ENCODE peak calls at places on chromosomes 11 and 22, in four cellular contexts. D, U, F and A are unnamed samples.

GRCh38 chr11:70483077-70483861 is 84.9 kb downstream of the CTTN start:
- DNase-seq in U (peak), D (peak), F (no peak), A (no peak)

GRCh38 chr11:75592699-75593098 is 30.6 kb downstream of the SERPINH1 start:
- DNase-seq in F (no peak), D (no peak), U (peak), A (no peak)

GRCh38 chr22:44086759-44087158 is 62.7 kb downstream of the PARVB start:
- DNase-seq in U (no peak), D (no peak), F (no peak), A (no peak)

GRCh38 chr11:79100093-79100704 is 340.6 kb downstream of the TENM4 start:
- DNase-seq in U (peak), D (peak), F (peak), A (no peak)

GRCh38 chr11:34501962-34502361 is 11.6 kb downstream of the ELF5 start:
- DNase-seq in D (no peak), U (no peak), F (no peak), A (no peak)

GRCh38 chr11:12581923-12582322 is 92.3 kb upstream of the TEAD1 start:
- DNase-seq in D (peak), U (no peak), F (no peak), A (no peak)

GRCh38 chr11:6475936-6476335 is 2.2 kb upstream of the TRIM3 start:
- DNase-seq in D (no peak), U (peak), F (no peak), A (no peak)

GRCh38 chr11:117851091-117851490 is 25.4 kb downstream of the FXYD6 start:
- DNase-seq in F (peak), D (peak), U (no peak), A (no peak)

GRCh38 chr11:122650619-122651018 is 4.9 kb upstream of the UBASH3B start:
- DNase-seq in D (no peak), U (no peak), F (no peak), A (no peak)

GRCh38 chr22:19820880-19821522 is 33.7 kb downstream of the GNB1L start:
- DNase-seq in F (no peak), D (no peak), U (no peak), A (no peak)